ENCODE peak calls at places on chromosome 6, in five cellular contexts. One of them, this sample, is unnamed.
A peak's percentile ranks its signal among the peaks of the same experiment; 100 is the strongest.

GRCh38 chr6:73348550-73349204 is 5.4 kb downstream of the DPPA5 start:
- DNase-seq in IMR-90: no peak
- DNase-seq in trophoblast cell: no peak
- DNase-seq in H1: peak; percentile 61
- DNase-seq in mesenchymal stem cell: no peak
- DNase-seq in this sample: no peak

GRCh38 chr6:111478749-111479148 is 4.3 kb downstream of the REV3L start:
- DNase-seq in IMR-90: peak; percentile 72
- DNase-seq in trophoblast cell: peak; percentile 36
- DNase-seq in H1: no peak
- DNase-seq in mesenchymal stem cell: peak; percentile 81
- DNase-seq in this sample: peak; percentile 65

GRCh38 chr6:37473364-37474095 is 26.2 kb downstream of the CCDC167 start:
- DNase-seq in IMR-90: peak; percentile 33
- DNase-seq in trophoblast cell: no peak
- DNase-seq in H1: no peak
- DNase-seq in mesenchymal stem cell: no peak
- DNase-seq in this sample: no peak

GRCh38 chr6:8177721-8178120 is 75.4 kb upstream of the EEF1E1 start:
- DNase-seq in IMR-90: peak; percentile 48
- DNase-seq in trophoblast cell: no peak
- DNase-seq in H1: no peak
- DNase-seq in mesenchymal stem cell: peak; percentile 38
- DNase-seq in this sample: no peak

GRCh38 chr6:29009358-29009757 is 4.2 kb upstream of the ZNF311 start:
- DNase-seq in IMR-90: no peak
- DNase-seq in trophoblast cell: no peak
- DNase-seq in H1: no peak
- DNase-seq in mesenchymal stem cell: no peak
- DNase-seq in this sample: no peak

GRCh38 chr6:69729870-69730449 is 66.8 kb downstream of the LMBRD1 start:
- DNase-seq in IMR-90: peak; percentile 7
- DNase-seq in trophoblast cell: peak; percentile 20
- DNase-seq in H1: no peak
- DNase-seq in mesenchymal stem cell: peak; percentile 18
- DNase-seq in this sample: no peak

GRCh38 chr6:26064619-26065257 is 22.5 kb upstream of the HFE start:
- DNase-seq in IMR-90: peak; percentile 59
- DNase-seq in trophoblast cell: peak; percentile 83
- DNase-seq in H1: no peak
- DNase-seq in mesenchymal stem cell: peak; percentile 65
- DNase-seq in this sample: no peak

GRCh38 chr6:72206606-72207005 is 320.3 kb downstream of the RIMS1 start:
- DNase-seq in IMR-90: no peak
- DNase-seq in trophoblast cell: no peak
- DNase-seq in H1: no peak
- DNase-seq in mesenchymal stem cell: no peak
- DNase-seq in this sample: no peak

GRCh38 chr6:106125925-106126435 is 39.8 kb downstream of the PRDM1 start:
- DNase-seq in IMR-90: no peak
- DNase-seq in trophoblast cell: no peak
- DNase-seq in H1: no peak
- DNase-seq in mesenchymal stem cell: no peak
- DNase-seq in this sample: no peak

GRCh38 chr6:8825726-8826125 is 390.4 kb upstream of the SLC35B3 start:
- DNase-seq in IMR-90: no peak
- DNase-seq in trophoblast cell: no peak
- DNase-seq in H1: no peak
- DNase-seq in mesenchymal stem cell: no peak
- DNase-seq in this sample: no peak

GRCh38 chr6:16249971-16250370 is 11.6 kb downstream of the GMPR start:
- DNase-seq in IMR-90: no peak
- DNase-seq in trophoblast cell: no peak
- DNase-seq in H1: no peak
- DNase-seq in mesenchymal stem cell: no peak
- DNase-seq in this sample: peak; percentile 76

GRCh38 chr6:125888989-125889656 is 67.4 kb upstream of the HINT3 start:
- DNase-seq in IMR-90: peak; percentile 40
- DNase-seq in trophoblast cell: peak; percentile 79
- DNase-seq in H1: no peak
- DNase-seq in mesenchymal stem cell: peak; percentile 43
- DNase-seq in this sample: peak; percentile 39

GRCh38 chr6:47780510-47781356 is 1.1 kb upstream of the OPN5 start:
- DNase-seq in IMR-90: peak; percentile 73
- DNase-seq in trophoblast cell: peak; percentile 70
- DNase-seq in H1: peak; percentile 56
- DNase-seq in mesenchymal stem cell: peak; percentile 76
- DNase-seq in this sample: peak; percentile 33

GRCh38 chr6:19834858-19835257 is 2.3 kb upstream of the ID4 start:
- DNase-seq in IMR-90: no peak
- DNase-seq in trophoblast cell: no peak
- DNase-seq in H1: no peak
- DNase-seq in mesenchymal stem cell: no peak
- DNase-seq in this sample: no peak

DNA sequence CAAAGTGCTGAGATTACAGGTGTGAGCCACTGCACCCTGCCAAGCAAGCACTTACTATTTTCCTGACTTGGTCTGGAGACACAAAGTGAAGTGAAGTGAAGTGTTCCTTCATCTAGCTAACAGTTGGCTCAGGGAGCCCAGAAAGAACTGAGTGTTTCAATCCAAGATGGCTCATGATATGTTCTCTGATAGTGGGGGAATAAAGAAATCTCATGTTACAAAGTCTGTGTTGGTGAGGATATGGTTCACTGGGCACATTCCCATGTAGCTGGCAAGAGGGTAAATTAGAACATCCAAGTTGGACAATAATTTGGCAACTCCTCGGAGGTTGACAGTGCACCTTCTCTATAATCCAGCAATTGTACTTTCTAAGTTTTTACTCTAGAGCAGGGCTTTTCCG is 5.0 kb upstream of the ITPR3 start:
- DNase-seq in IMR-90: no peak
- DNase-seq in trophoblast cell: no peak
- DNase-seq in H1: no peak
- DNase-seq in mesenchymal stem cell: no peak
- DNase-seq in this sample: no peak
- H3K14ac ChIP-seq in IMR-90: no peak overlapping the region
- H3K14ac ChIP-seq in trophoblast cell: no peak overlapping the region
- H3K14ac ChIP-seq in H1: no peak overlapping the region
- H3K14ac ChIP-seq in mesenchymal stem cell: no peak overlapping the region
- H3K14ac ChIP-seq in this sample: no peak overlapping the region

GRCh38 chr6:15038013-15038791 is 207.7 kb upstream of the JARID2 start:
- DNase-seq in IMR-90: no peak
- DNase-seq in trophoblast cell: no peak
- DNase-seq in H1: peak; percentile 58
- DNase-seq in mesenchymal stem cell: no peak
- DNase-seq in this sample: no peak

GRCh38 chr6:15039136-15039535 is 206.7 kb upstream of the JARID2 start:
- DNase-seq in IMR-90: no peak
- DNase-seq in trophoblast cell: no peak
- DNase-seq in H1: no peak
- DNase-seq in mesenchymal stem cell: no peak
- DNase-seq in this sample: no peak

GRCh38 chr6:15036690-15037245 is 209.1 kb upstream of the JARID2 start:
- DNase-seq in IMR-90: no peak
- DNase-seq in trophoblast cell: peak; percentile 86
- DNase-seq in H1: peak; percentile 55
- DNase-seq in mesenchymal stem cell: peak; percentile 42
- DNase-seq in this sample: no peak

GRCh38 chr6:15033850-15034203 is 212.0 kb upstream of the JARID2 start:
- DNase-seq in IMR-90: no peak
- DNase-seq in trophoblast cell: no peak
- DNase-seq in H1: no peak
- DNase-seq in mesenchymal stem cell: no peak
- DNase-seq in this sample: no peak

DNA sequence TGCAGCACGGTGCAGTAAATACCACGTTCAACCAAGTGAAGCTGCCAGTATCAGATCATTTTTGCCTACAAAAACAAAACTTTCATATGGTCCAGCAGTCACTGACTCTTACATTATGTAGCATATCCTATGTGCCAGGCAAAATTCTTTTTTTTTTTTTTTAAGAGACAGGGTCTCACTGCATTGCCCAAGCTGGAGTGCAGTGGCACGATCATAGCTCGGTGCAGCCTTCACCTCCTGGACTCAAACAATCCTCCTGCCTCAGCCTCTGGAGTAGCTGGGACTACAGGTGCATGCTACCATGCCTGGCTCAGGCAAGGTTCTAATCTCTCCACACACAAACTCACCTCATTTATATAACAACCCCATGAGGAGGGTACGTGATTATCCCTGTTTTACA is 208.6 kb upstream of the JARID2 start:
- DNase-seq in IMR-90: no peak
- DNase-seq in trophoblast cell: no peak
- DNase-seq in H1: no peak
- DNase-seq in mesenchymal stem cell: no peak
- DNase-seq in this sample: no peak
- H3K14ac ChIP-seq in IMR-90: no peak overlapping the region
- H3K14ac ChIP-seq in trophoblast cell: no peak overlapping the region
- H3K14ac ChIP-seq in H1: no peak overlapping the region
- H3K14ac ChIP-seq in mesenchymal stem cell: no peak overlapping the region
- H3K14ac ChIP-seq in this sample: no peak overlapping the region

GRCh38 chr6:33314515-33314942 is 651 bp upstream of the TAPBP start:
- DNase-seq in IMR-90: peak; percentile 86
- DNase-seq in trophoblast cell: peak; percentile 93
- DNase-seq in H1: peak; percentile 61
- DNase-seq in mesenchymal stem cell: peak; percentile 98
- DNase-seq in this sample: no peak
- H3K14ac ChIP-seq in IMR-90: peak overlapping the region; percentile 93
- H3K14ac ChIP-seq in trophoblast cell: no peak overlapping the region
- H3K14ac ChIP-seq in H1: no peak overlapping the region
- H3K14ac ChIP-seq in mesenchymal stem cell: no peak overlapping the region
- H3K14ac ChIP-seq in this sample: no peak overlapping the region

GRCh38 chr6:166766769-166767168 is 139.7 kb upstream of the RPS6KA2 start:
- DNase-seq in IMR-90: no peak
- DNase-seq in trophoblast cell: no peak
- DNase-seq in H1: peak; percentile 48
- DNase-seq in mesenchymal stem cell: no peak
- DNase-seq in this sample: no peak
- H3K14ac ChIP-seq in IMR-90: no peak overlapping the region
- H3K14ac ChIP-seq in trophoblast cell: no peak overlapping the region
- H3K14ac ChIP-seq in H1: no peak overlapping the region
- H3K14ac ChIP-seq in mesenchymal stem cell: peak overlapping the region; percentile 20
- H3K14ac ChIP-seq in this sample: no peak overlapping the region

GRCh38 chr6:32973144-32973854 is 4.9 kb downstream of the BRD2 start:
- DNase-seq in IMR-90: peak; percentile 40
- DNase-seq in trophoblast cell: peak; percentile 55
- DNase-seq in H1: peak; percentile 50
- DNase-seq in mesenchymal stem cell: peak; percentile 74
- DNase-seq in this sample: peak; percentile 63
- H3K14ac ChIP-seq in IMR-90: peak overlapping the region; percentile 79
- H3K14ac ChIP-seq in trophoblast cell: peak overlapping the region; percentile 74
- H3K14ac ChIP-seq in H1: no peak overlapping the region
- H3K14ac ChIP-seq in mesenchymal stem cell: peak overlapping the region; percentile 99
- H3K14ac ChIP-seq in this sample: peak overlapping the region; percentile 60

GRCh38 chr6:4511626-4512010 is 264.6 kb upstream of the CDYL start:
- DNase-seq in IMR-90: no peak
- DNase-seq in trophoblast cell: no peak
- DNase-seq in H1: no peak
- DNase-seq in mesenchymal stem cell: no peak
- DNase-seq in this sample: no peak
- H3K14ac ChIP-seq in IMR-90: no peak overlapping the region
- H3K14ac ChIP-seq in trophoblast cell: no peak overlapping the region
- H3K14ac ChIP-seq in H1: no peak overlapping the region
- H3K14ac ChIP-seq in mesenchymal stem cell: no peak overlapping the region
- H3K14ac ChIP-seq in this sample: no peak overlapping the region

GRCh38 chr6:109179507-109179906 is 84.2 kb downstream of the CEP57L1 start:
- DNase-seq in IMR-90: no peak
- DNase-seq in trophoblast cell: no peak
- DNase-seq in H1: no peak
- DNase-seq in mesenchymal stem cell: no peak
- DNase-seq in this sample: no peak

GRCh38 chr6:109182590-109182989 is 87.3 kb downstream of the CEP57L1 start:
- DNase-seq in IMR-90: no peak
- DNase-seq in trophoblast cell: no peak
- DNase-seq in H1: no peak
- DNase-seq in mesenchymal stem cell: no peak
- DNase-seq in this sample: no peak

GRCh38 chr6:109174911-109175310 is 79.6 kb downstream of the CEP57L1 start:
- DNase-seq in IMR-90: no peak
- DNase-seq in trophoblast cell: no peak
- DNase-seq in H1: no peak
- DNase-seq in mesenchymal stem cell: no peak
- DNase-seq in this sample: no peak

GRCh38 chr6:109183109-109183508 is 87.8 kb downstream of the CEP57L1 start:
- DNase-seq in IMR-90: no peak
- DNase-seq in trophoblast cell: no peak
- DNase-seq in H1: no peak
- DNase-seq in mesenchymal stem cell: no peak
- DNase-seq in this sample: no peak

GRCh38 chr6:109178921-109179320 is 83.6 kb downstream of the CEP57L1 start:
- DNase-seq in IMR-90: no peak
- DNase-seq in trophoblast cell: no peak
- DNase-seq in H1: no peak
- DNase-seq in mesenchymal stem cell: no peak
- DNase-seq in this sample: no peak
- H3K14ac ChIP-seq in IMR-90: no peak overlapping the region
- H3K14ac ChIP-seq in trophoblast cell: no peak overlapping the region
- H3K14ac ChIP-seq in H1: no peak overlapping the region
- H3K14ac ChIP-seq in mesenchymal stem cell: no peak overlapping the region
- H3K14ac ChIP-seq in this sample: no peak overlapping the region

GRCh38 chr6:107466062-107466461 is 6.7 kb upstream of the PDSS2 start:
- DNase-seq in IMR-90: no peak
- DNase-seq in trophoblast cell: no peak
- DNase-seq in H1: no peak
- DNase-seq in mesenchymal stem cell: no peak
- DNase-seq in this sample: no peak

GRCh38 chr6:107459283-107460073 is at the start of gene PDSS2:
- DNase-seq in IMR-90: peak; percentile 95
- DNase-seq in trophoblast cell: peak; percentile 100
- DNase-seq in H1: peak; percentile 95
- DNase-seq in mesenchymal stem cell: peak; percentile 98
- DNase-seq in this sample: peak; percentile 94

GRCh38 chr6:107458687-107459282 is 579 bp downstream of the PDSS2 start:
- DNase-seq in IMR-90: peak; percentile 22
- DNase-seq in trophoblast cell: peak; percentile 43
- DNase-seq in H1: no peak
- DNase-seq in mesenchymal stem cell: peak; percentile 61
- DNase-seq in this sample: no peak

GRCh38 chr6:107460074-107460631 is 789 bp upstream of the PDSS2 start:
- DNase-seq in IMR-90: peak; percentile 4
- DNase-seq in trophoblast cell: no peak
- DNase-seq in H1: no peak
- DNase-seq in mesenchymal stem cell: no peak
- DNase-seq in this sample: no peak
- H3K14ac ChIP-seq in IMR-90: peak overlapping the region; percentile 56
- H3K14ac ChIP-seq in trophoblast cell: peak overlapping the region; percentile 86
- H3K14ac ChIP-seq in H1: no peak overlapping the region
- H3K14ac ChIP-seq in mesenchymal stem cell: peak overlapping the region; percentile 78
- H3K14ac ChIP-seq in this sample: no peak overlapping the region